ENCODE peak calls at places on chromosomes 11 and 22, in four cellular contexts. E is anterior cingulate cortex, S is M059J, C is LHCN-M2. W is an unnamed sample.

GRCh38 chr11:23856654-23857053 is 640.2 kb upstream of the LUZP2 start:
- DNase-seq in E (no peak), S (no peak), C (peak), W (no peak)

GRCh38 chr11:70501026-70501901 is 102.9 kb downstream of the CTTN start:
- DNase-seq in E (no peak), S (peak), C (no peak), W (no peak)

GRCh38 chr11:1356007-1356435 is 33.7 kb upstream of the BRSK2 start:
- DNase-seq in E (no peak), S (no peak), C (no peak), W (no peak)

GRCh38 chr11:112882494-112883381 is 78.5 kb upstream of the NCAM1 start:
- DNase-seq in E (no peak), S (peak), C (no peak), W (no peak)

GRCh38 chr11:116787436-116787785 is 412 bp downstream of the ZPR1 start:
- DNase-seq in E (no peak), S (no peak), C (no peak), W (no peak)

GRCh38 chr11:64165842-64166635 is at the start of gene MACROD1:
- DNase-seq in E (peak), S (peak), C (peak), W (peak)

GRCh38 chr11:66701432-66702240 is 23.9 kb upstream of the RBM4B start:
- DNase-seq in E (no peak), S (no peak), C (no peak), W (no peak)

GRCh38 chr22:46421272-46421671 is 85.8 kb downstream of the TRMU start:
- DNase-seq in E (no peak), S (no peak), C (no peak), W (no peak)

GRCh38 chr11:13091373-13091772 is 82.3 kb downstream of the RASSF10 start:
- DNase-seq in E (no peak), S (peak), C (no peak), W (no peak)

GRCh38 chr22:47402876-47403525 is 640.6 kb downstream of the TBC1D22A start:
- DNase-seq in E (no peak), S (no peak), C (no peak), W (no peak)

GRCh38 chr11:48001438-48002021 is 21.2 kb downstream of the PTPRJ start:
- DNase-seq in E (no peak), S (peak), C (peak), W (peak)

GRCh38 chr11:85316967-85317366 is 310.2 kb downstream of the DLG2 start:
- DNase-seq in E (no peak), S (no peak), C (no peak), W (no peak)

GRCh38 chr11:13010737-13011342 is 1.7 kb downstream of the RASSF10 start:
- DNase-seq in E (no peak), S (no peak), C (no peak), W (peak)

GRCh38 chr11:15159085-15159484 is 44.4 kb downstream of the INSC start:
- DNase-seq in E (no peak), S (peak), C (peak), W (peak)

GRCh38 chr11:32891657-32892354 is 805 bp upstream of the QSER1 start:
- DNase-seq in E (no peak), S (peak), C (peak), W (peak)

GRCh38 chr22:45869448-45869847 is 107.5 kb downstream of the WNT7B start:
- DNase-seq in E (no peak), S (no peak), C (no peak), W (no peak)

GRCh38 chr11:9639985-9640384 is 23.9 kb upstream of the SWAP70 start:
- DNase-seq in E (no peak), S (no peak), C (no peak), W (no peak)

GRCh38 chr22:17674152-17674551 is 35.6 kb downstream of the BCL2L13 start:
- DNase-seq in E (no peak), S (no peak), C (no peak), W (no peak)

GRCh38 chr11:99822846-99823565 is 802.3 kb downstream of the CNTN5 start:
- DNase-seq in E (no peak), S (peak), C (peak), W (no peak)

GRCh38 chr22:29647954-29648737 is 44.7 kb downstream of the NF2 start:
- DNase-seq in E (no peak), S (no peak), C (no peak), W (no peak)

GRCh38 chr22:43200031-43200430 is 13.1 kb upstream of the TTLL12 start:
- DNase-seq in E (no peak), S (no peak), C (no peak), W (no peak)

GRCh38 chr11:120513436-120514315 is 2.1 kb downstream of the GRIK4 start:
- DNase-seq in E (no peak), S (no peak), C (no peak), W (no peak)

GRCh38 chr11:76598426-76598839 is 72.1 kb downstream of the LRRC32 start:
- DNase-seq in E (no peak), S (peak), C (peak), W (peak)

GRCh38 chr11:102345923-102346322 is 1.1 kb upstream of the BIRC2 start:
- DNase-seq in E (no peak), S (peak), C (peak), W (no peak)

GRCh38 chr11:33868646-33869461 is 23.0 kb downstream of the LMO2 start:
- DNase-seq in E (no peak), S (no peak), C (no peak), W (no peak)

GRCh38 chr11:92122561-92122960 is 102.1 kb upstream of the FAT3 start:
- DNase-seq in E (no peak), S (peak), C (no peak), W (no peak)

GRCh38 chr11:76659672-76660532 is 10.6 kb downstream of the LRRC32 start:
- DNase-seq in E (no peak), S (no peak), C (no peak), W (no peak)

GRCh38 chr11:1948389-1948788 is 1.3 kb downstream of the MRPL23 start:
- DNase-seq in E (no peak), S (no peak), C (no peak), W (no peak)

GRCh38 chr11:47177229-47177845 is 658 bp upstream of the ARFGAP2 start:
- DNase-seq in E (peak), S (peak), C (peak), W (peak)

GRCh38 chr11:35927730-35928129 is 16.1 kb upstream of the LDLRAD3 start:
- DNase-seq in E (no peak), S (peak), C (no peak), W (no peak)

GRCh38 chr11:127268956-127269355 is 268.4 kb upstream of the KIRREL3 start:
- DNase-seq in E (no peak), S (no peak), C (no peak), W (no peak)

GRCh38 chr11:100825610-100826009 is 138.5 kb downstream of the ARHGAP42 start:
- DNase-seq in E (no peak), S (no peak), C (peak), W (no peak)

GRCh38 chr11:134725939-134726639 is 314.0 kb upstream of the B3GAT1 start:
- DNase-seq in E (no peak), S (no peak), C (no peak), W (peak)

GRCh38 chr22:32052259-32052658 is 9.2 kb downstream of the SLC5A1 start:
- DNase-seq in E (no peak), S (no peak), C (no peak), W (no peak)

GRCh38 chr22:37802310-37803194 is 5.2 kb upstream of the GCAT start:
- DNase-seq in E (peak), S (no peak), C (no peak), W (peak)

GRCh38 chr22:21041937-21042336 is 3.8 kb upstream of the LRRC74B start:
- DNase-seq in E (no peak), S (peak), C (peak), W (no peak)

W was measured in NCI-H524.